ENCODE peak calls at places on chromosomes 11 and 22, in four cellular contexts. I is HEK293T, A is ELF-1, X is A549. U is an unnamed sample.
A peak's percentile ranks its signal among the peaks of the same experiment; 100 is the strongest.

GRCh38 chr11:9528141-9528511 is 45.3 kb upstream of the WEE1 start:
- DNase-seq in I (no peak), A (no peak), X (no peak), U (no peak)

GRCh38 chr11:119181677-119182412 is 3.4 kb upstream of the NHERF4 start:
- DNase-seq in I (no peak), A (no peak), X (no peak), U (no peak)

GRCh38 chr22:22974795-22975580 is 87.4 kb downstream of the IGLL5 start:
- DNase-seq in I (no peak), A (no peak), X (no peak), U (no peak)

GRCh38 chr22:37581534-37581933 is 1.6 kb upstream of the LGALS2 start:
- DNase-seq in I (no peak), A (no peak), X (no peak), U (peak; percentile 38)

GRCh38 chr22:35074583-35074982 is 8.6 kb downstream of the ISX start:
- DNase-seq in I (no peak), A (no peak), X (no peak), U (no peak)

GRCh38 chr11:19903620-19904069 is 191.0 kb downstream of the NAV2 start:
- DNase-seq in I (peak; percentile 65), A (peak; percentile 73), X (peak; percentile 75), U (peak; percentile 57)

GRCh38 chr11:118607401-118608267 is at the start of gene PHLDB1:
- DNase-seq in I (peak; percentile 76), A (peak; percentile 79), X (peak; percentile 61), U (no peak)

GRCh38 chr11:93484716-93485115 is 58.5 kb downstream of the SMCO4 start:
- DNase-seq in I (no peak), A (no peak), X (no peak), U (no peak)

GRCh38 chr22:20118572-20119020 is 1.6 kb upstream of the TRMT2A start:
- DNase-seq in I (no peak), A (peak; percentile 43), X (no peak), U (no peak)

GRCh38 chr22:48754611-48755331 is 1072.9 kb downstream of the BRD1 start:
- DNase-seq in I (no peak), A (no peak), X (no peak), U (no peak)

GRCh38 chr11:134850566-134850965 is 438.5 kb upstream of the B3GAT1 start:
- DNase-seq in I (no peak), A (no peak), X (no peak), U (no peak)

GRCh38 chr11:116580828-116581227 is 192.0 kb downstream of the BUD13 start:
- DNase-seq in I (no peak), A (peak; percentile 96), X (no peak), U (no peak)

GRCh38 chr11:43547900-43548381 is 132.6 kb upstream of the HSD17B12 start:
- DNase-seq in I (peak; percentile 66), A (no peak), X (peak; percentile 14), U (no peak)

GRCh38 chr22:33743756-33744155 is 176.5 kb downstream of the LARGE1 start:
- DNase-seq in I (no peak), A (no peak), X (no peak), U (no peak)

GRCh38 chr11:48012051-48012391 is 31.7 kb downstream of the PTPRJ start:
- DNase-seq in I (no peak), A (no peak), X (no peak), U (no peak)

GRCh38 chr11:3627291-3627690 is 14.5 kb downstream of the ART5 start:
- DNase-seq in I (no peak), A (no peak), X (peak; percentile 36), U (no peak)

GRCh38 chr11:75135021-75135650 is 15.8 kb upstream of the SLCO2B1 start:
- DNase-seq in I (no peak), A (no peak), X (no peak), U (no peak)

GRCh38 chr11:36377759-36378553 is 81.9 kb downstream of the PRR5L start:
- DNase-seq in I (no peak), A (no peak), X (no peak), U (no peak)